ENCODE peak calls at places on chromosomes 5 and 9, in five cellular contexts. One of them, this sample, is unnamed.

GRCh38 chr5:68432682-68433081 is 217.1 kb downstream of the PIK3R1 start:
- DNase-seq in Kasumi-1: no peak
- DNase-seq in activated CD4-positive, alpha-beta T cell treated with anti-CD3 and anti-CD28 coated beads, Interleukin-2, amount 10 ng/mL, durations not matched to agents 7 days and 5 days: no peak
- DNase-seq in amniotic epithelial cell: no peak
- DNase-seq in tibial nerve: no peak
- DNase-seq in this sample: no peak

GRCh38 chr5:100430268-100430900 is 104.8 kb upstream of the FAM174A start:
- DNase-seq in activated CD4-positive, alpha-beta T cell treated with anti-CD3 and anti-CD28 coated beads, Interleukin-2, amount 10 ng/mL, durations not matched to agents 7 days and 5 days: peak
- DNase-seq in amniotic epithelial cell: peak
- DNase-seq in tibial nerve: peak
- DNase-seq in Kasumi-1: peak
- DNase-seq in this sample: no peak

GRCh38 chr9:38328765-38329164 is 63.7 kb upstream of the ALDH1B1 start:
- DNase-seq in amniotic epithelial cell: no peak
- DNase-seq in tibial nerve: no peak
- DNase-seq in activated CD4-positive, alpha-beta T cell treated with anti-CD3 and anti-CD28 coated beads, Interleukin-2, amount 10 ng/mL, durations not matched to agents 7 days and 5 days: no peak
- DNase-seq in Kasumi-1: no peak
- DNase-seq in this sample: no peak

GRCh38 chr5:59246470-59247250 is 646.9 kb downstream of the PDE4D start:
- DNase-seq in amniotic epithelial cell: no peak
- DNase-seq in Kasumi-1: no peak
- DNase-seq in tibial nerve: no peak
- DNase-seq in activated CD4-positive, alpha-beta T cell treated with anti-CD3 and anti-CD28 coated beads, Interleukin-2, amount 10 ng/mL, durations not matched to agents 7 days and 5 days: no peak
- DNase-seq in this sample: no peak

GRCh38 chr5:142864293-142865260 is 94.4 kb downstream of the ARHGAP26 start:
- DNase-seq in activated CD4-positive, alpha-beta T cell treated with anti-CD3 and anti-CD28 coated beads, Interleukin-2, amount 10 ng/mL, durations not matched to agents 7 days and 5 days: no peak
- DNase-seq in amniotic epithelial cell: no peak
- DNase-seq in Kasumi-1: no peak
- DNase-seq in tibial nerve: no peak
- DNase-seq in this sample: no peak

GRCh38 chr9:35687306-35687705 is 2.4 kb downstream of the TPM2 start:
- DNase-seq in activated CD4-positive, alpha-beta T cell treated with anti-CD3 and anti-CD28 coated beads, Interleukin-2, amount 10 ng/mL, durations not matched to agents 7 days and 5 days: no peak
- DNase-seq in Kasumi-1: no peak
- DNase-seq in amniotic epithelial cell: no peak
- DNase-seq in tibial nerve: no peak
- DNase-seq in this sample: no peak

GRCh38 chr9:121636411-121636865 is 15.0 kb upstream of the DAB2IP start:
- DNase-seq in Kasumi-1: no peak
- DNase-seq in tibial nerve: no peak
- DNase-seq in amniotic epithelial cell: peak
- DNase-seq in activated CD4-positive, alpha-beta T cell treated with anti-CD3 and anti-CD28 coated beads, Interleukin-2, amount 10 ng/mL, durations not matched to agents 7 days and 5 days: no peak
- DNase-seq in this sample: no peak

GRCh38 chr9:34987160-34988040 is 2.1 kb upstream of the DNAJB5 start:
- DNase-seq in tibial nerve: no peak
- DNase-seq in amniotic epithelial cell: peak
- DNase-seq in Kasumi-1: no peak
- DNase-seq in activated CD4-positive, alpha-beta T cell treated with anti-CD3 and anti-CD28 coated beads, Interleukin-2, amount 10 ng/mL, durations not matched to agents 7 days and 5 days: no peak
- DNase-seq in this sample: no peak

GRCh38 chr9:21831841-21832509 is 29.5 kb downstream of the MTAP start:
- DNase-seq in Kasumi-1: no peak
- DNase-seq in tibial nerve: no peak
- DNase-seq in amniotic epithelial cell: peak
- DNase-seq in activated CD4-positive, alpha-beta T cell treated with anti-CD3 and anti-CD28 coated beads, Interleukin-2, amount 10 ng/mL, durations not matched to agents 7 days and 5 days: peak
- DNase-seq in this sample: peak

GRCh38 chr5:135028791-135029467 is 5.1 kb downstream of the PITX1 start:
- DNase-seq in tibial nerve: no peak
- DNase-seq in amniotic epithelial cell: peak
- DNase-seq in Kasumi-1: no peak
- DNase-seq in activated CD4-positive, alpha-beta T cell treated with anti-CD3 and anti-CD28 coated beads, Interleukin-2, amount 10 ng/mL, durations not matched to agents 7 days and 5 days: no peak
- DNase-seq in this sample: no peak

GRCh38 chr5:159163027-159163699 is 46.2 kb downstream of the RNF145 start:
- DNase-seq in activated CD4-positive, alpha-beta T cell treated with anti-CD3 and anti-CD28 coated beads, Interleukin-2, amount 10 ng/mL, durations not matched to agents 7 days and 5 days: no peak
- DNase-seq in tibial nerve: no peak
- DNase-seq in amniotic epithelial cell: peak
- DNase-seq in Kasumi-1: no peak
- DNase-seq in this sample: no peak

GRCh38 chr5:150138551-150139265 is 16.9 kb downstream of the PDGFRB start:
- DNase-seq in tibial nerve: peak
- DNase-seq in amniotic epithelial cell: peak
- DNase-seq in Kasumi-1: no peak
- DNase-seq in activated CD4-positive, alpha-beta T cell treated with anti-CD3 and anti-CD28 coated beads, Interleukin-2, amount 10 ng/mL, durations not matched to agents 7 days and 5 days: no peak
- DNase-seq in this sample: no peak

GRCh38 chr9:91880378-91880972 is 69.6 kb downstream of the ROR2 start:
- DNase-seq in activated CD4-positive, alpha-beta T cell treated with anti-CD3 and anti-CD28 coated beads, Interleukin-2, amount 10 ng/mL, durations not matched to agents 7 days and 5 days: no peak
- DNase-seq in amniotic epithelial cell: no peak
- DNase-seq in Kasumi-1: no peak
- DNase-seq in tibial nerve: no peak
- DNase-seq in this sample: no peak

GRCh38 chr5:127615916-127616315 is 33.0 kb upstream of the CTXN3 start:
- DNase-seq in activated CD4-positive, alpha-beta T cell treated with anti-CD3 and anti-CD28 coated beads, Interleukin-2, amount 10 ng/mL, durations not matched to agents 7 days and 5 days: no peak
- DNase-seq in amniotic epithelial cell: no peak
- DNase-seq in Kasumi-1: no peak
- DNase-seq in tibial nerve: no peak
- DNase-seq in this sample: no peak

GRCh38 chr5:146607663-146608315 is 91.8 kb upstream of the GPR151 start:
- DNase-seq in amniotic epithelial cell: no peak
- DNase-seq in Kasumi-1: no peak
- DNase-seq in tibial nerve: no peak
- DNase-seq in activated CD4-positive, alpha-beta T cell treated with anti-CD3 and anti-CD28 coated beads, Interleukin-2, amount 10 ng/mL, durations not matched to agents 7 days and 5 days: no peak
- DNase-seq in this sample: no peak

GRCh38 chr5:26649000-26649399 is 389.4 kb downstream of the CDH9 start:
- DNase-seq in tibial nerve: no peak
- DNase-seq in Kasumi-1: no peak
- DNase-seq in amniotic epithelial cell: no peak
- DNase-seq in activated CD4-positive, alpha-beta T cell treated with anti-CD3 and anti-CD28 coated beads, Interleukin-2, amount 10 ng/mL, durations not matched to agents 7 days and 5 days: no peak
- DNase-seq in this sample: no peak

GRCh38 chr5:39201160-39201794 is 18.1 kb downstream of the FYB1 start:
- DNase-seq in Kasumi-1: no peak
- DNase-seq in amniotic epithelial cell: no peak
- DNase-seq in activated CD4-positive, alpha-beta T cell treated with anti-CD3 and anti-CD28 coated beads, Interleukin-2, amount 10 ng/mL, durations not matched to agents 7 days and 5 days: peak
- DNase-seq in tibial nerve: no peak
- DNase-seq in this sample: no peak

GRCh38 chr5:132391870-132392269 is 22.4 kb downstream of the SLC22A5 start:
- DNase-seq in tibial nerve: no peak
- DNase-seq in Kasumi-1: no peak
- DNase-seq in activated CD4-positive, alpha-beta T cell treated with anti-CD3 and anti-CD28 coated beads, Interleukin-2, amount 10 ng/mL, durations not matched to agents 7 days and 5 days: no peak
- DNase-seq in amniotic epithelial cell: peak
- DNase-seq in this sample: no peak

GRCh38 chr5:176538505-176538806 is 1.3 kb upstream of the RNF44 start:
- DNase-seq in amniotic epithelial cell: no peak
- DNase-seq in activated CD4-positive, alpha-beta T cell treated with anti-CD3 and anti-CD28 coated beads, Interleukin-2, amount 10 ng/mL, durations not matched to agents 7 days and 5 days: no peak
- DNase-seq in Kasumi-1: no peak
- DNase-seq in tibial nerve: no peak
- DNase-seq in this sample: no peak

GRCh38 chr9:134437417-134438203 is 111.4 kb downstream of the RXRA start:
- DNase-seq in Kasumi-1: no peak
- DNase-seq in amniotic epithelial cell: peak
- DNase-seq in tibial nerve: no peak
- DNase-seq in activated CD4-positive, alpha-beta T cell treated with anti-CD3 and anti-CD28 coated beads, Interleukin-2, amount 10 ng/mL, durations not matched to agents 7 days and 5 days: no peak
- DNase-seq in this sample: no peak

GRCh38 chr5:151958111-151958510 is 33.5 kb upstream of the GLRA1 start:
- DNase-seq in Kasumi-1: no peak
- DNase-seq in amniotic epithelial cell: no peak
- DNase-seq in tibial nerve: no peak
- DNase-seq in activated CD4-positive, alpha-beta T cell treated with anti-CD3 and anti-CD28 coated beads, Interleukin-2, amount 10 ng/mL, durations not matched to agents 7 days and 5 days: no peak
- DNase-seq in this sample: no peak

GRCh38 chr9:123643518-123643917 is 286.4 kb downstream of the DENND1A start:
- DNase-seq in Kasumi-1: no peak
- DNase-seq in activated CD4-positive, alpha-beta T cell treated with anti-CD3 and anti-CD28 coated beads, Interleukin-2, amount 10 ng/mL, durations not matched to agents 7 days and 5 days: no peak
- DNase-seq in tibial nerve: no peak
- DNase-seq in amniotic epithelial cell: no peak
- DNase-seq in this sample: no peak

GRCh38 chr5:3210531-3210930 is 385.1 kb upstream of the IRX1 start:
- DNase-seq in Kasumi-1: no peak
- DNase-seq in activated CD4-positive, alpha-beta T cell treated with anti-CD3 and anti-CD28 coated beads, Interleukin-2, amount 10 ng/mL, durations not matched to agents 7 days and 5 days: no peak
- DNase-seq in tibial nerve: no peak
- DNase-seq in amniotic epithelial cell: no peak
- DNase-seq in this sample: no peak

GRCh38 chr5:149497357-149497756 is 53.9 kb downstream of the CSNK1A1 start:
- DNase-seq in amniotic epithelial cell: peak
- DNase-seq in Kasumi-1: no peak
- DNase-seq in tibial nerve: no peak
- DNase-seq in activated CD4-positive, alpha-beta T cell treated with anti-CD3 and anti-CD28 coated beads, Interleukin-2, amount 10 ng/mL, durations not matched to agents 7 days and 5 days: no peak
- DNase-seq in this sample: no peak

GRCh38 chr5:72920690-72921089 is 35.2 kb upstream of the FCHO2 start:
- DNase-seq in amniotic epithelial cell: no peak
- DNase-seq in tibial nerve: no peak
- DNase-seq in Kasumi-1: peak
- DNase-seq in activated CD4-positive, alpha-beta T cell treated with anti-CD3 and anti-CD28 coated beads, Interleukin-2, amount 10 ng/mL, durations not matched to agents 7 days and 5 days: no peak
- DNase-seq in this sample: no peak

GRCh38 chr5:134523543-134524136 is 1.8 kb upstream of the JADE2 start:
- DNase-seq in activated CD4-positive, alpha-beta T cell treated with anti-CD3 and anti-CD28 coated beads, Interleukin-2, amount 10 ng/mL, durations not matched to agents 7 days and 5 days: no peak
- DNase-seq in tibial nerve: no peak
- DNase-seq in Kasumi-1: peak
- DNase-seq in amniotic epithelial cell: no peak
- DNase-seq in this sample: no peak

GRCh38 chr9:88476491-88477271 is 58.3 kb upstream of the NXNL2 start:
- DNase-seq in tibial nerve: no peak
- DNase-seq in Kasumi-1: no peak
- DNase-seq in amniotic epithelial cell: peak
- DNase-seq in activated CD4-positive, alpha-beta T cell treated with anti-CD3 and anti-CD28 coated beads, Interleukin-2, amount 10 ng/mL, durations not matched to agents 7 days and 5 days: no peak
- DNase-seq in this sample: no peak

GRCh38 chr5:168612996-168613395 is 33.8 kb upstream of the PANK3 start:
- DNase-seq in Kasumi-1: no peak
- DNase-seq in activated CD4-positive, alpha-beta T cell treated with anti-CD3 and anti-CD28 coated beads, Interleukin-2, amount 10 ng/mL, durations not matched to agents 7 days and 5 days: peak
- DNase-seq in tibial nerve: no peak
- DNase-seq in amniotic epithelial cell: no peak
- DNase-seq in this sample: no peak

GRCh38 chr5:173626501-173626812 is 10.0 kb upstream of the BOD1 start:
- DNase-seq in amniotic epithelial cell: no peak
- DNase-seq in Kasumi-1: no peak
- DNase-seq in tibial nerve: no peak
- DNase-seq in activated CD4-positive, alpha-beta T cell treated with anti-CD3 and anti-CD28 coated beads, Interleukin-2, amount 10 ng/mL, durations not matched to agents 7 days and 5 days: no peak
- DNase-seq in this sample: no peak

GRCh38 chr5:135059000-135059923 is 25.2 kb upstream of the PITX1 start:
- DNase-seq in amniotic epithelial cell: no peak
- DNase-seq in activated CD4-positive, alpha-beta T cell treated with anti-CD3 and anti-CD28 coated beads, Interleukin-2, amount 10 ng/mL, durations not matched to agents 7 days and 5 days: no peak
- DNase-seq in Kasumi-1: no peak
- DNase-seq in tibial nerve: no peak
- DNase-seq in this sample: no peak

GRCh38 chr9:128191406-128192046 is at the start of gene CIZ1:
- DNase-seq in Kasumi-1: peak
- DNase-seq in tibial nerve: peak
- DNase-seq in activated CD4-positive, alpha-beta T cell treated with anti-CD3 and anti-CD28 coated beads, Interleukin-2, amount 10 ng/mL, durations not matched to agents 7 days and 5 days: peak
- DNase-seq in amniotic epithelial cell: peak
- DNase-seq in this sample: no peak

GRCh38 chr5:66467564-66467963 is 128.6 kb upstream of the MAST4 start:
- DNase-seq in tibial nerve: no peak
- DNase-seq in Kasumi-1: no peak
- DNase-seq in amniotic epithelial cell: no peak
- DNase-seq in activated CD4-positive, alpha-beta T cell treated with anti-CD3 and anti-CD28 coated beads, Interleukin-2, amount 10 ng/mL, durations not matched to agents 7 days and 5 days: no peak
- DNase-seq in this sample: no peak

GRCh38 chr5:117732264-117732663 is 1157.6 kb upstream of the SEMA6A start:
- DNase-seq in amniotic epithelial cell: no peak
- DNase-seq in tibial nerve: no peak
- DNase-seq in Kasumi-1: no peak
- DNase-seq in activated CD4-positive, alpha-beta T cell treated with anti-CD3 and anti-CD28 coated beads, Interleukin-2, amount 10 ng/mL, durations not matched to agents 7 days and 5 days: no peak
- DNase-seq in this sample: no peak